ENCODE peak calls at places on chromosomes 5 and 9, in five cellular contexts. Z is fibroblast of mammary gland; I is stimulated activated CD4-positive, alpha-beta T cell treated with anti-CD3 and anti-CD28 coated beads, Interleukin-1b, Interleukin-23, amount 100 ng/mL, for 24 hours; L is cardiac muscle cell; T is nephron progenitor cell. A is an unnamed sample.

GRCh38 chr9:73595036-73595545 is 443.4 kb downstream of the ANXA1 start:
- DNase-seq in L (no peak), I (no peak), T (no peak), Z (no peak), A (no peak)

GRCh38 chr9:33403941-33404781 is 1.8 kb upstream of the AQP7 start:
- DNase-seq in Z (no peak), I (no peak), T (no peak), L (no peak), A (no peak)

GRCh38 chr5:140509898-140510297 is 37.6 kb upstream of the EIF4EBP3 start:
- DNase-seq in L (no peak), Z (no peak), T (no peak), I (no peak), A (no peak)

GRCh38 chr5:43287493-43287892 is 25.7 kb downstream of the HMGCS1 start:
- DNase-seq in I (no peak), L (no peak), T (no peak), Z (no peak), A (no peak)

GRCh38 chr5:140870221-140871201 is 1.8 kb downstream of the PCDHA11 start:
- DNase-seq in L (no peak), Z (no peak), I (no peak), T (no peak), A (no peak)

GRCh38 chr5:64693636-64694035 is 3.3 kb downstream of the SHISAL2B start:
- DNase-seq in T (no peak), L (no peak), I (no peak), Z (no peak), A (no peak)

GRCh38 chr5:151150484-151151262 is 6.9 kb downstream of the ANXA6 start:
- DNase-seq in T (peak; percentile 37), Z (peak; percentile 52), I (peak; percentile 63), L (peak; percentile 31), A (no peak)

GRCh38 chr5:39132128-39132447 is 57.9 kb upstream of the RICTOR start:
- DNase-seq in Z (no peak), L (no peak), I (no peak), T (no peak), A (no peak)

GRCh38 chr9:22079873-22080341 is 70.8 kb upstream of the CDKN2B start:
- DNase-seq in T (no peak), I (peak; percentile 35), L (no peak), Z (peak; percentile 86), A (no peak)

GRCh38 chr5:139389701-139390638 is at the start of gene MZB1:
- DNase-seq in I (no peak), T (no peak), Z (no peak), L (no peak), A (no peak)

GRCh38 chr9:83707518-83707767 is 315 bp downstream of the UBQLN1 start:
- DNase-seq in T (no peak), Z (no peak), I (peak; percentile 61), L (no peak), A (peak; percentile 59)

GRCh38 chr5:15502208-15502607 is 2.2 kb downstream of the FBXL7 start:
- DNase-seq in T (no peak), Z (peak; percentile 57), L (no peak), I (no peak), A (no peak)

GRCh38 chr5:123125953-123126352 is 36.9 kb downstream of the PRDM6 start:
- DNase-seq in L (no peak), T (no peak), Z (peak; percentile 80), I (no peak), A (no peak)

GRCh38 chr5:1007681-1008450 is 736 bp upstream of the NKD2 start:
- DNase-seq in T (no peak), L (no peak), Z (no peak), I (no peak), A (no peak)

A was measured in 8988T.